ENCODE peak calls at places on chromosome 13, in ten cellular contexts. O, V, S, A, P, R, D, X, W and Y are unnamed samples.

GRCh38 chr13:23180711-23181110 is at the start of gene SGCG:
- DNase-seq in W (no peak), P (no peak), X (no peak), V (no peak), A (no peak), O (no peak), D (no peak), R (no peak), S (peak), Y (no peak)

GRCh38 chr13:21557995-21558394 is 46.0 kb downstream of the MICU2 start:
- DNase-seq in A (no peak), P (peak), O (peak), S (peak), D (no peak), R (no peak), V (no peak), W (no peak), X (no peak), Y (peak)

GRCh38 chr13:26037302-26037701 is 14.5 kb downstream of the SHISA2 start:
- DNase-seq in V (no peak), A (no peak), P (peak), D (no peak), X (no peak), R (no peak), S (no peak), W (no peak), O (peak), Y (no peak)

GRCh38 chr13:50991624-50992610 is 82.3 kb downstream of the RNASEH2B start:
- DNase-seq in W (no peak), D (no peak), X (peak), O (no peak), V (no peak), R (no peak), A (no peak), P (no peak), S (no peak), Y (no peak)

GRCh38 chr13:33794576-33794975 is 23.4 kb upstream of the RFC3 start:
- DNase-seq in W (no peak), A (no peak), P (no peak), S (peak), X (no peak), V (no peak), O (no peak), R (no peak), D (no peak), Y (no peak)

GRCh38 chr13:36432106-36432544 is at the start of gene CCNA1:
- DNase-seq in D (no peak), W (no peak), X (peak), V (no peak), S (peak), A (no peak), P (peak), R (no peak), O (peak), Y (peak)

GRCh38 chr13:39998166-39998565 is 342.7 kb downstream of the COG6 start:
- DNase-seq in S (no peak), D (no peak), R (no peak), X (no peak), W (no peak), A (no peak), V (no peak), P (no peak), O (no peak), Y (no peak)

GRCh38 chr13:67138937-67139336 is 91.2 kb downstream of the PCDH9 start:
- DNase-seq in P (no peak), O (no peak), X (no peak), D (no peak), W (no peak), A (no peak), S (no peak), V (no peak), R (no peak), Y (no peak)

GRCh38 chr13:33235564-33235963 is 50.0 kb downstream of the STARD13 start:
- DNase-seq in V (no peak), R (no peak), D (no peak), X (no peak), S (no peak), P (no peak), A (no peak), O (peak), W (no peak), Y (peak)

GRCh38 chr13:94667190-94667589 is 45.2 kb downstream of the SOX21 start:
- DNase-seq in D (no peak), S (no peak), W (no peak), O (no peak), R (no peak), P (no peak), X (no peak), A (no peak), V (no peak), Y (no peak)

GRCh38 chr13:24911135-24911524 is 147.2 kb downstream of the RNF17 start:
- DNase-seq in D (no peak), X (no peak), A (no peak), P (peak), S (peak), R (no peak), O (peak), W (no peak), V (no peak), Y (peak)

GRCh38 chr13:51270606-51271005 is 48.4 kb downstream of the FAM124A start:
- DNase-seq in S (no peak), W (no peak), R (no peak), P (no peak), A (no peak), D (no peak), X (no peak), V (no peak), O (no peak), Y (no peak)

GRCh38 chr13:42378383-42378780 is 106.4 kb downstream of the AKAP11 start:
- DNase-seq in X (no peak), R (no peak), O (no peak), P (no peak), D (no peak), W (no peak), A (no peak), V (no peak), S (no peak), Y (no peak)

GRCh38 chr13:71864981-71865857 is 1.8 kb downstream of the DACH1 start:
- DNase-seq in X (no peak), A (peak), S (peak), V (no peak), O (no peak), P (no peak), R (no peak), D (no peak), W (no peak), Y (no peak)

GRCh38 chr13:90800082-90800746 is 547.3 kb upstream of the MIR17HG start:
- DNase-seq in P (peak), O (no peak), R (peak), D (no peak), X (peak), S (no peak), W (no peak), V (no peak), A (no peak), Y (no peak)

GRCh38 chr13:34942732-34943674 is 933 bp downstream of the NBEA start:
- DNase-seq in W (no peak), O (peak), D (no peak), P (no peak), S (peak), V (no peak), A (peak), R (no peak), X (peak), Y (no peak)

GRCh38 chr13:43122706-43123268 is 99.4 kb downstream of the DNAJC15 start:
- DNase-seq in P (no peak), D (no peak), X (peak), R (no peak), O (no peak), A (no peak), W (no peak), S (no peak), V (no peak), Y (no peak)

GRCh38 chr13:41457589-41458186 is 338 bp downstream of the RGCC start:
- DNase-seq in O (no peak), X (no peak), P (no peak), R (no peak), V (no peak), S (no peak), D (no peak), A (no peak), W (no peak), Y (no peak)

GRCh38 chr13:84894749-84895148 is 904.5 kb downstream of the SLITRK6 start:
- DNase-seq in A (no peak), O (no peak), V (no peak), P (no peak), X (no peak), R (no peak), S (no peak), W (no peak), D (no peak), Y (no peak)

GRCh38 chr13:38624822-38625221 is 62.1 kb upstream of the FREM2 start:
- DNase-seq in V (no peak), S (no peak), A (no peak), P (no peak), X (no peak), O (no peak), D (no peak), R (no peak), W (no peak), Y (no peak)
- H3K4me3 ChIP-seq in V (no peak), S (no peak), A (no peak), P (no peak), X (no peak), O (no peak), D (no peak), R (no peak), W (no peak), Y (no peak)

GRCh38 chr13:60758637-60759036 is 361.6 kb downstream of the TDRD3 start:
- DNase-seq in W (no peak), P (no peak), V (no peak), X (no peak), A (no peak), S (no peak), D (no peak), R (no peak), O (no peak), Y (no peak)

GRCh38 chr13:60757481-60757880 is 360.5 kb downstream of the TDRD3 start:
- DNase-seq in X (no peak), W (no peak), P (no peak), R (no peak), A (no peak), V (no peak), S (no peak), O (no peak), D (no peak), Y (no peak)

GRCh38 chr13:60755380-60756163 is 358.6 kb downstream of the TDRD3 start:
- DNase-seq in O (peak), S (no peak), X (no peak), A (no peak), V (no peak), R (no peak), W (no peak), D (no peak), P (no peak), Y (no peak)

GRCh38 chr13:60756306-60756705 is 359.3 kb downstream of the TDRD3 start:
- DNase-seq in W (no peak), O (peak), A (no peak), R (no peak), V (no peak), X (no peak), S (no peak), D (no peak), P (no peak), Y (no peak)

GRCh38 chr13:60759499-60759898 is 362.5 kb downstream of the TDRD3 start:
- DNase-seq in S (no peak), A (no peak), P (peak), W (no peak), D (peak), O (peak), R (no peak), X (no peak), V (no peak), Y (no peak)
- H3K4me3 ChIP-seq in S (no peak), A (no peak), P (no peak), W (no peak), D (no peak), O (no peak), R (no peak), X (no peak), V (no peak), Y (no peak)

GRCh38 chr13:75800545-75800944 is 164.4 kb downstream of the LMO7 start:
- DNase-seq in R (no peak), S (no peak), O (no peak), X (no peak), V (no peak), W (no peak), P (no peak), D (no peak), A (no peak), Y (no peak)
- H3K4me3 ChIP-seq in R (no peak), S (no peak), O (no peak), X (no peak), V (no peak), W (no peak), P (no peak), D (no peak), A (no peak), Y (no peak)

GRCh38 chr13:100563779-100564178 is 24.8 kb downstream of the GGACT start:
- DNase-seq in P (no peak), X (no peak), V (no peak), O (no peak), A (no peak), W (no peak), R (no peak), D (no peak), S (no peak), Y (no peak)
- H3K4me3 ChIP-seq in P (no peak), X (no peak), V (no peak), O (no peak), A (no peak), W (no peak), R (no peak), D (no peak), S (no peak), Y (no peak)

GRCh38 chr13:87138856-87139255 is 532.3 kb upstream of the SLITRK5 start:
- DNase-seq in A (no peak), P (no peak), R (no peak), O (no peak), V (no peak), X (no peak), D (no peak), S (no peak), W (no peak), Y (no peak)
- H3K4me3 ChIP-seq in A (no peak), P (no peak), R (no peak), O (no peak), V (no peak), X (no peak), D (no peak), S (no peak), W (no peak), Y (no peak)

DNA sequence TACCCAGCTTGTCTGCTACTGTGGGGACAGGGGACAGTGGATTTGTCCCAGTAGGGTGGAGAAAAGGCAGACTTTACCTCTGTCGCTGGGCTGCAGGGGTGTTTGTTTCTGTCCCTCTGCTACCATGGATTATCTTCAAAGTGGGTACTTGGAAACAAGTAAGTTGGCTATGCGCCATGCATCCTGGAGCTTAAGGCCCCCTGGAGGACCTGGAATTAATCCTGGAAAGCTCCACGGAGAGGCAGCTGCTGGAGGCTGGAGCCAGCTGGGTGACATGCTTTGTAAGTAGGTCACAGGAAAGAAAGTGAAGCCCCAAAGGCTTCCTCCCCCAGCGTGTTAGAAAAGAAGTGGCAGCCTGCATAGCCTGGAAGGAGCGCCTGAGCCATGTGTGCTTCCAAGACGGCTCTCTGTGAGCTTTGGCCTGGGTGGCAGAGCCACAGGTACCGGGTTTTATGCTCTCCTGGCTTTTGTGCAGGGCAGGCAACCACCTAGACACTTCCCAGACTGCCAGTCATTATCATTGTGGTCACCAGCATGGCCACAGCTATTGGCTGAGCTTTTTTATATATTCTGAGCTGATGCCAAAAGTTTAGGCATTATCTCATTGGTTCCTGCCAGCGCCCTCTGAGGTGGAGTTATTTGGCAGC is 9.5 kb downstream of the B3GLCT start:
- DNase-seq in V (no peak), O (no peak), R (no peak), X (peak), S (peak), W (no peak), A (no peak), D (peak), P (peak), Y (peak)
- H3K4me3 ChIP-seq in V (no peak), O (no peak), R (no peak), X (peak), S (no peak), W (no peak), A (no peak), D (no peak), P (no peak), Y (no peak)

GRCh38 chr13:44484562-44485164 is 91.5 kb downstream of the TSC22D1 start:
- DNase-seq in V (no peak), W (no peak), A (no peak), R (no peak), P (no peak), S (no peak), D (no peak), O (no peak), X (no peak), Y (no peak)
- H3K4me3 ChIP-seq in V (peak), W (no peak), A (no peak), R (no peak), P (no peak), S (no peak), D (no peak), O (no peak), X (no peak), Y (no peak)